ENCODE peak calls at places on chromosome 6, in four cellular contexts. D is spleen, Z is endothelial cell, P is OCI-LY7. V is an unnamed sample.

GRCh38 chr6:169784941-169785340 is 33.5 kb downstream of the ERMARD start:
- DNase-seq in D (no peak), Z (no peak), P (no peak), V (no peak)

GRCh38 chr6:144675231-144675861 is 390.2 kb downstream of the UTRN start:
- DNase-seq in D (no peak), Z (no peak), P (no peak), V (no peak)

GRCh38 chr6:132247381-132248159 is 153.7 kb downstream of the MOXD1 start:
- DNase-seq in D (no peak), Z (no peak), P (no peak), V (no peak)

GRCh38 chr6:37303891-37304503 is 46.1 kb upstream of the TMEM217 start:
- DNase-seq in D (no peak), Z (peak; percentile 8), P (peak; percentile 43), V (no peak)

GRCh38 chr6:54282186-54282585 is 26.1 kb upstream of the TINAG start:
- DNase-seq in D (no peak), Z (no peak), P (no peak), V (no peak)

GRCh38 chr6:143878272-143878760 is 14.0 kb downstream of the ZC2HC1B start:
- DNase-seq in D (no peak), Z (no peak), P (no peak), V (no peak)

GRCh38 chr6:159074120-159074684 is 29.4 kb upstream of the TAGAP start:
- DNase-seq in D (no peak), Z (peak; percentile 34), P (peak; percentile 49), V (no peak)

GRCh38 chr6:129786548-129786947 is 74.6 kb downstream of the TMEM244 start:
- DNase-seq in D (no peak), Z (no peak), P (no peak), V (no peak)

GRCh38 chr6:47465117-47465516 is 12.5 kb upstream of the CD2AP start:
- DNase-seq in D (no peak), Z (no peak), P (no peak), V (no peak)

GRCh38 chr6:158050955-158051354 is 69.3 kb downstream of the SYNJ2 start:
- DNase-seq in D (no peak), Z (no peak), P (no peak), V (no peak)

GRCh38 chr6:10393544-10394225 is 21.2 kb downstream of the TFAP2A start:
- DNase-seq in D (no peak), Z (no peak), P (no peak), V (no peak)

GRCh38 chr6:1310628-1311399 is 1.1 kb upstream of the FOXQ1 start:
- DNase-seq in D (peak; percentile 66), Z (peak; percentile 57), P (no peak), V (no peak)

GRCh38 chr6:158567871-158568401 is 8.0 kb downstream of the TMEM181 start:
- DNase-seq in D (no peak), Z (no peak), P (no peak), V (no peak)

GRCh38 chr6:48765352-48765961 is 654.5 kb upstream of the PTCHD4 start:
- DNase-seq in D (no peak), Z (peak; percentile 31), P (peak; percentile 31), V (no peak)

GRCh38 chr6:43290905-43291355 is 7.1 kb upstream of the SLC22A7 start:
- DNase-seq in D (peak; percentile 6), Z (no peak), P (no peak), V (no peak)

GRCh38 chr6:163241668-163242067 is 172.8 kb upstream of the QKI start:
- DNase-seq in D (no peak), Z (no peak), P (no peak), V (no peak)

GRCh38 chr6:106083618-106084017 is 2.5 kb upstream of the PRDM1 start:
- DNase-seq in D (no peak), Z (no peak), P (no peak), V (no peak)

GRCh38 chr6:121305957-121306607 is 28.2 kb downstream of the TBC1D32 start:
- DNase-seq in D (no peak), Z (no peak), P (peak; percentile 30), V (no peak)

GRCh38 chr6:142846883-142847287 is 98.1 kb downstream of the HIVEP2 start:
- DNase-seq in D (no peak), Z (no peak), P (no peak), V (peak; percentile 41)

GRCh38 chr6:168778201-168778600 is 337.2 kb downstream of the SMOC2 start:
- DNase-seq in D (no peak), Z (no peak), P (no peak), V (no peak)

GRCh38 chr6:12296255-12296573 is 6.1 kb downstream of the EDN1 start:
- DNase-seq in D (no peak), Z (no peak), P (no peak), V (peak; percentile 43)

GRCh38 chr6:113697642-113698410 is 159.3 kb upstream of the MARCKS start:
- DNase-seq in D (no peak), Z (no peak), P (no peak), V (no peak)

GRCh38 chr6:17305219-17306001 is 24.2 kb downstream of the RBM24 start:
- DNase-seq in D (no peak), Z (no peak), P (no peak), V (no peak)

GRCh38 chr6:135876048-135876447 is 24.5 kb downstream of the PDE7B start:
- DNase-seq in D (no peak), Z (no peak), P (no peak), V (no peak)

GRCh38 chr6:112780498-112781096 is 433.5 kb downstream of the RFPL4B start:
- DNase-seq in D (no peak), Z (peak; percentile 87), P (peak; percentile 63), V (no peak)

GRCh38 chr6:4008324-4009047 is 70.5 kb downstream of the FAM217A start:
- DNase-seq in D (no peak), Z (no peak), P (peak; percentile 66), V (no peak)

GRCh38 chr6:89509719-89510339 is 76.9 kb downstream of the ANKRD6 start:
- DNase-seq in D (no peak), Z (no peak), P (no peak), V (no peak)

DNA sequence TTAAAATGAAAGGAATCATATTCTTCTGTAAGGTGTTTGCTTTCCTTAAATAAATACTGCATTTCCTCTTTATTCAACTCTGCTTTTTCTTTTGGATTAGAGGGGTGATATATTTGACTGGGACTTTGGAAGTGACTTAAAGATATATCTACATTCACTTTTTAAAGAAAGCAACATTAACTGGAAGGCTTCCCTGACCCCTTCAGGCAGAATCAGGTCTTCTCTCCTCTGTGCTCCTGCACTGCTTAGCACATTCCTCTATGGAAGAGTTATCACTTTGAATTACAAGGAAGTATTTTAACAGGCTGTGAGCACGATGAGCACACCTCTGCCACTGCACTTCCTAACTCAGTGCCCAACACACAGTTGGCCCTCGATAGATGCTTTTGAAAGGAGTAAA is 59.2 kb upstream of the POU3F2 start:
- DNase-seq in D (no peak), Z (no peak), P (no peak), V (no peak)
- TF ChIP-seq CTCF in D (no peak), Z (no peak), P (no peak), V (no peak)

DNA sequence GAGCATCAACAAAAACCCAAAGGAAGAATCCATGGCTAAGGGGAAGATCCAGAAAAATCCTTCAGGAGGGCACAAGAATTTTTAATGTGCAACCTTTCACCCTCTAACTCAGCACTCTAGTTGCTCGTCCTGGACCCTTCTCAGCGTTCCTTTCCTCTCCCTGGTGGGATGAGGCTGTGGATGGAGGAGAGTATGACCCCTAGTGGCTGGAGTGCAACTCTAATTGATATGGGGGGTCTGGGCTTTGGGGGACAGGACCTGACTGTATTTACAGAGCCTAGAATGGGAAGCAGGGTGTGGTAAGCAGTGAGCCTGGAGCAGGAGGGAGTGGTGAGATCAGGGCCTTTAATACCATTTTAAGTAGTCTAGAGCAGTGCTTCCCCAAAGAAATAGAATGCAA is 83.9 kb upstream of the CEP85L start:
- DNase-seq in D (no peak), Z (peak; percentile 26), P (peak; percentile 31), V (no peak)
- TF ChIP-seq CTCF in D (peak; percentile 47), Z (peak; percentile 40), P (peak; percentile 80), V (no peak)

DNA sequence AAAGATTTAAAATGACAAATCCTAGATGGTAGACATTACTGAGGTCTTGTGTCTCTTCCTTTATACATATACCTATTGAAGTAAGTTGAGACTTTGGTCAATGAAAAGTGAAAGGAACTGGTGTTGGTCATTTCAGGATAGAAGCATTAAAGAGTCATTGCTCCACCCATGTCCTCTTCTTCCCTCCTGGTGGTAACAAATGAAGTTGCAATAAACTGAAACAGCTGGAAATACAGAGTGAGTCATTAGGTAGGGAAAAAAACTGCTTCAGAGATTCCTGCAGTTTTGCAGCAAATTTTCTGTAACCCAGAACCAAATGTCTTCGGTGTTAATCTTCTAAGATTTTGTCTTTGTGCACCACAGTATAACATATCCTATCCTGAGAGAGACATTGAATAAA is 447.9 kb downstream of the EYS start:
- DNase-seq in D (no peak), Z (no peak), P (no peak), V (no peak)
- TF ChIP-seq CTCF in D (no peak), Z (peak; percentile 32), P (no peak), V (no peak)

DNA sequence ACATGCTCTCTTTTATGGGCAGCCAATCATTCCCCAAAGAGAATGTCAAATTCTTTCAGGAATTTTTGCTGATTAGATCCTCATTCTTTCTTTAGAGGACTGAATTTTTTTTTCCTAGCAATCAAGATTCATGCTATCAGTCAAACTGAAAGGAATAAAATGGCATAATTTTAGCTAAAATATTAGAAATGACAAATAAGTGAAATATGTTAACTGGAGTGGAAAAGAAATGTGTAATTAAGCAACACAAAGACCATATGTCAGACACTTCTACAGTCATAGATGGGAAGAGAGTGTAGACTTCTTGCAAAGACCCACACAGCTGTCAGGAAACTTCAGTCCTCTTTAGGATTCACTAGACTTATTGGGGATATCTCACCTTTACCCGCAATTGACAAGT is 242.3 kb upstream of the RNF217 start:
- DNase-seq in D (no peak), Z (no peak), P (no peak), V (no peak)
- TF ChIP-seq CTCF in D (no peak), Z (no peak), P (no peak), V (no peak)

DNA sequence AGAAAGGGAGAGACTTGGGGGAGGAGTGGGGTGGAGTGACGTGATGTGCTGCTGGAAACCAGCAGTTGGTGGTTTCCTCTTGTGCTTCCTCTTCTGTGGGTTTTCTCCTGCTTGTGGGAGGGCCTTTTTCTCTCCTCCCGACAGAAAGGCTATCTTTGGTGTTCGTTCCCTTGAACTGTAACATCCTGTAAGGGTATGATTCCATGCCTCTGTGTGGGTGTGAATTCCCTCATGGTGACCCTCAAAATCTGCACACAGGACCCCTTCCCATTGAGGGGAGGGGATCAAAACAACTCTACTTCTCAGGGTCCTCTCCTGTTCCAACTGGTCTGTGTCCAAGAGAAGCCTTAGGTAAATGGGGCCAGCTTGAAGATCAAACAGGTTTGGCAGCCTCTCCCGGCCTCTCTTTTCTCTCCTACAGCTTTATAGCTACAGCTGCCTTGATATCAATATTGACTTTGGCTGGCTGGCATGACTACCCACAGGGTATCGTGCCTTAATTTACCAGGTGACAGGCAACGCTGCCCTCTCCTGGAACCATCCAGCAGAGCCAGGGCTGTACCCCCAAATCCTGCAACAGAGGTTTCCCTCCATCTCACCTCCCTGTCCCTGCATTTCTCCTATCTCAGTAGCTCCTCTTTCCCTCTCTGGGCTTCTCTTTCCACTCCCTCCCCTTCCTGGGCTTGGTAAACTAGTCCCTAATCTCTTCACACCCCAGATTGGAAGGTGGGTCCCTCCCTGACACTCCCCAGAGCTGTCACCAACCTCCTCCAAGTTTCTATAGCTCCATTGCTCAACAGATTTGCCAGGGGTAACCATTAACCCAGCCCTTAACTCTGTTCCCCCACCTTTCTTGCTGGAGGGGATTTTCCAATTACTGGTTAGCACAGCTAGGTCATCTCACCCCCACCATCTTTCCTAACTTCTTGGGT is 1.5 kb upstream of the MSH5 start:
- DNase-seq in D (peak; percentile 90), Z (no peak), P (peak; percentile 82), V (no peak)
- TF ChIP-seq CTCF in D (peak; percentile 24), Z (no peak), P (peak; percentile 68), V (no peak)

V was measured in thoracic aorta.